ENCODE peak calls at places on chromosomes 13 and 19, in seven cellular contexts. A is amygdala, M is GM23248, Z is frontal cortex, I is pancreas, F is LHCN-M2, Q is activated T-cell treated with anti-CD3 and anti-CD28 coated beads for 48 hours. U is an unnamed sample.

GRCh38 chr19:58559275-58560006 is 1.0 kb upstream of the UBE2M start:
- DNase-seq in A (no peak), M (peak), Z (peak), I (peak), F (peak), Q (peak), U (peak)

GRCh38 chr19:16518061-16518460 is 21.9 kb downstream of the C19orf44 start:
- DNase-seq in A (no peak), M (no peak), Z (peak), I (no peak), F (no peak), Q (no peak), U (no peak)

GRCh38 chr13:77230560-77230959 is 96.3 kb downstream of the MYCBP2 start:
- DNase-seq in A (no peak), M (no peak), Z (no peak), I (no peak), F (no peak), Q (no peak), U (no peak)

GRCh38 chr13:113358653-113359052 is 5.3 kb downstream of the GRTP1 start:
- DNase-seq in A (no peak), M (peak), Z (no peak), I (no peak), F (no peak), Q (no peak), U (no peak)

GRCh38 chr19:32464279-32464678 is 58.7 kb downstream of the DPY19L3 start:
- DNase-seq in A (no peak), M (peak), Z (no peak), I (no peak), F (peak), Q (no peak), U (peak)

GRCh38 chr13:38888309-38888708 is 102.3 kb downstream of the STOML3 start:
- DNase-seq in A (no peak), M (peak), Z (no peak), I (no peak), F (peak), Q (no peak), U (no peak)

GRCh38 chr13:57629821-57630235 is 1.7 kb upstream of the PCDH17 start:
- DNase-seq in A (peak), M (peak), Z (peak), I (peak), F (no peak), Q (peak), U (no peak)

GRCh38 chr13:42333613-42334328 is 61.8 kb downstream of the AKAP11 start:
- DNase-seq in A (no peak), M (peak), Z (no peak), I (no peak), F (peak), Q (no peak), U (no peak)

GRCh38 chr13:30722361-30722760 is 13.0 kb upstream of the ALOX5AP start:
- DNase-seq in A (no peak), M (no peak), Z (no peak), I (no peak), F (no peak), Q (no peak), U (no peak)

GRCh38 chr13:113090806-113091205 is 14.8 kb upstream of the F7 start:
- DNase-seq in A (no peak), M (no peak), Z (no peak), I (no peak), F (no peak), Q (no peak), U (no peak)

GRCh38 chr19:4647676-4648644 is 8.6 kb downstream of the TNFAIP8L1 start:
- DNase-seq in A (no peak), M (no peak), Z (no peak), I (no peak), F (peak), Q (no peak), U (no peak)

GRCh38 chr13:101942038-101942437 is 459.8 kb downstream of the FGF14 start:
- DNase-seq in A (no peak), M (peak), Z (no peak), I (no peak), F (peak), Q (no peak), U (peak)

GRCh38 chr19:11087870-11088507 is 1.3 kb upstream of the LDLR start:
- DNase-seq in A (no peak), M (no peak), Z (no peak), I (no peak), F (no peak), Q (no peak), U (no peak)

GRCh38 chr19:8423821-8424223 is 10.7 kb downstream of the MARCHF2 start:
- DNase-seq in A (no peak), M (peak), Z (peak), I (peak), F (peak), Q (no peak), U (peak)

GRCh38 chr13:19817106-19817505 is 34.4 kb upstream of the PSPC1 start:
- DNase-seq in A (no peak), M (no peak), Z (no peak), I (no peak), F (no peak), Q (no peak), U (no peak)

GRCh38 chr13:60267498-60268202 is 103.9 kb upstream of the DIAPH3 start:
- DNase-seq in A (no peak), M (peak), Z (no peak), I (peak), F (peak), Q (no peak), U (no peak)

GRCh38 chr19:38319421-38320258 is at the start of gene KCNK6:
- DNase-seq in A (no peak), M (peak), Z (no peak), I (peak), F (no peak), Q (peak), U (peak)

GRCh38 chr13:39490136-39490535 is 112.9 kb downstream of the LHFPL6 start:
- DNase-seq in A (no peak), M (no peak), Z (no peak), I (no peak), F (no peak), Q (no peak), U (no peak)

GRCh38 chr13:68927387-68928026 is 1180.1 kb upstream of the ATXN8OS start:
- DNase-seq in A (no peak), M (no peak), Z (no peak), I (no peak), F (no peak), Q (no peak), U (peak)

GRCh38 chr19:10861118-10861651 is 10.2 kb upstream of the CARM1 start:
- DNase-seq in A (no peak), M (peak), Z (no peak), I (no peak), F (no peak), Q (no peak), U (peak)

GRCh38 chr19:342801-343421 is 1.7 kb downstream of the MIER2 start:
- DNase-seq in A (no peak), M (peak), Z (no peak), I (no peak), F (peak), Q (no peak), U (no peak)

GRCh38 chr19:3683405-3683865 is 16.8 kb downstream of the PIP5K1C start:
- DNase-seq in A (no peak), M (no peak), Z (no peak), I (no peak), F (no peak), Q (no peak), U (peak)

GRCh38 chr19:42411581-42412178 is 15.5 kb downstream of the LIPE start:
- DNase-seq in A (no peak), M (no peak), Z (no peak), I (no peak), F (no peak), Q (no peak), U (no peak)

GRCh38 chr13:50780201-50781015 is 63.1 kb downstream of the DLEU7 start:
- DNase-seq in A (no peak), M (no peak), Z (no peak), I (no peak), F (no peak), Q (no peak), U (no peak)

GRCh38 chr19:46629546-46630025 is 4.7 kb upstream of the PTGIR start:
- DNase-seq in A (no peak), M (no peak), Z (no peak), I (no peak), F (no peak), Q (no peak), U (no peak)

GRCh38 chr19:36371886-36372285 is 7.1 kb downstream of the ZFP14 start:
- DNase-seq in A (no peak), M (no peak), Z (no peak), I (no peak), F (no peak), Q (no peak), U (no peak)

GRCh38 chr19:48943081-48943480 is 9.6 kb downstream of the DHDH start:
- DNase-seq in A (no peak), M (no peak), Z (no peak), I (no peak), F (no peak), Q (no peak), U (no peak)

GRCh38 chr13:30800107-30800506 is 64.8 kb downstream of the ALOX5AP start:
- DNase-seq in A (no peak), M (no peak), Z (no peak), I (no peak), F (no peak), Q (no peak), U (no peak)

GRCh38 chr13:110566201-110566600 is 4.7 kb upstream of the RAB20 start:
- DNase-seq in A (no peak), M (no peak), Z (no peak), I (no peak), F (no peak), Q (no peak), U (no peak)

GRCh38 chr19:33903489-33903850 is 106.8 kb downstream of the KCTD15 start:
- DNase-seq in A (no peak), M (no peak), Z (no peak), I (peak), F (no peak), Q (no peak), U (no peak)

GRCh38 chr19:10111405-10111811 is at the start of gene P2RY11:
- DNase-seq in A (no peak), M (no peak), Z (no peak), I (no peak), F (no peak), Q (peak), U (no peak)

GRCh38 chr13:21234537-21234936 is 58.1 kb downstream of the MRPL57 start:
- DNase-seq in A (no peak), M (peak), Z (no peak), I (no peak), F (peak), Q (no peak), U (peak)